ENCODE peak calls at places on chromosomes 13 and 19, in ten cellular contexts. W, T, J, U, G, B, K, V, P and A are unnamed samples. For H3K27me3 and H3K4me1, the result is how much of the 10 kb centered on the place peaks cover.

GRCh38 chr13:23725922-23726321 is 155.7 kb downstream of the TNFRSF19 start:
- DNase-seq in G (no peak), V (no peak), P (no peak), J (no peak), K (no peak), W (no peak), U (no peak), B (no peak), T (no peak), A (no peak)

GRCh38 chr13:39867807-39868206 is 212.3 kb downstream of the COG6 start:
- DNase-seq in W (no peak), K (no peak), T (no peak), V (no peak), G (no peak), U (no peak), B (no peak), P (no peak), J (no peak), A (no peak)

GRCh38 chr19:46726551-46726950 is 9.6 kb upstream of the PRKD2 start:
- DNase-seq in T (no peak), J (no peak), K (no peak), V (no peak), W (no peak), G (no peak), B (no peak), P (no peak), U (no peak), A (no peak)

GRCh38 chr19:14497347-14497921 is 1.5 kb upstream of the GIPC1 start:
- DNase-seq in U (no peak), J (no peak), V (no peak), T (no peak), G (no peak), P (no peak), B (no peak), K (no peak), W (no peak), A (no peak)

GRCh38 chr19:6476155-6476895 is 5.3 kb downstream of the DENND1C start:
- DNase-seq in P (no peak), V (no peak), J (peak), W (peak), T (peak), U (peak), K (peak), G (peak), B (peak), A (peak)

GRCh38 chr13:33106656-33107402 is 90.6 kb downstream of the KL start:
- DNase-seq in G (no peak), P (no peak), V (no peak), U (no peak), T (no peak), W (no peak), B (no peak), J (no peak), K (no peak), A (peak)

GRCh38 chr13:30340367-30341184 is 33.2 kb upstream of the KATNAL1 start:
- DNase-seq in V (peak), G (no peak), B (no peak), T (peak), P (no peak), K (peak), W (no peak), U (peak), J (no peak), A (no peak)

GRCh38 chr13:30868806-30869470 is 37.1 kb upstream of the MEDAG start:
- DNase-seq in J (no peak), P (no peak), W (no peak), V (no peak), G (no peak), B (no peak), K (no peak), U (no peak), T (no peak), A (no peak)

GRCh38 chr13:80979035-80979641 is 638.2 kb upstream of the SPRY2 start:
- DNase-seq in J (peak), G (peak), V (peak), B (no peak), U (peak), T (peak), P (no peak), W (no peak), K (peak), A (peak)

GRCh38 chr19:56221851-56222250 is 19.8 kb downstream of the ZSCAN5C start:
- DNase-seq in V (no peak), U (no peak), G (no peak), K (no peak), J (no peak), W (no peak), T (no peak), B (no peak), P (no peak), A (no peak)

GRCh38 chr19:36449059-36449670 is 30.7 kb upstream of the ZFP82 start:
- DNase-seq in P (no peak), U (no peak), G (no peak), B (no peak), W (no peak), T (no peak), V (no peak), K (no peak), J (no peak), A (no peak)

GRCh38 chr19:34173145-34173956 is 1.0 kb downstream of the LSM14A start:
- DNase-seq in W (no peak), P (peak), G (peak), B (no peak), K (no peak), U (peak), T (peak), V (no peak), J (peak), A (peak)

GRCh38 chr19:49590971-49591730 is at the start of gene PRR12:
- DNase-seq in K (peak), G (peak), V (peak), T (peak), J (peak), U (peak), W (peak), B (peak), P (no peak), A (peak)

GRCh38 chr19:55579766-55580621 is 654 bp downstream of the ZNF579 start:
- DNase-seq in T (no peak), K (peak), G (peak), P (no peak), B (no peak), U (peak), J (no peak), V (no peak), W (no peak), A (peak)

GRCh38 chr13:73268306-73268705 is 209.5 kb downstream of the KLF5 start:
- DNase-seq in U (no peak), V (no peak), G (no peak), K (no peak), W (no peak), P (no peak), B (no peak), J (no peak), T (no peak), A (no peak)

GRCh38 chr13:98050041-98050466 is 92.8 kb upstream of the FARP1 start:
- DNase-seq in G (no peak), T (no peak), B (no peak), V (no peak), P (peak), U (no peak), K (peak), W (no peak), J (no peak), A (peak)

GRCh38 chr19:55088021-55088451 is 12.4 kb downstream of the EPS8L1 start:
- DNase-seq in W (no peak), J (no peak), V (no peak), T (no peak), B (no peak), P (no peak), U (no peak), G (no peak), K (no peak), A (no peak)

GRCh38 chr19:40813182-40813581 is 14.2 kb downstream of the EGLN2 start:
- DNase-seq in U (no peak), T (no peak), B (no peak), V (no peak), P (no peak), J (no peak), K (no peak), G (no peak), W (no peak), A (no peak)

GRCh38 chr19:13986348-13986904 is 19.7 kb downstream of the RFX1 start:
- DNase-seq in J (no peak), V (peak), K (no peak), T (peak), G (peak), B (peak), U (peak), W (peak), P (no peak), A (no peak)

GRCh38 chr19:18291590-18292459 is 10.4 kb upstream of the JUND start:
- DNase-seq in P (peak), U (peak), B (no peak), W (peak), J (no peak), G (peak), K (peak), V (peak), T (peak), A (peak)

GRCh38 chr19:19074172-19074905 is 10.5 kb downstream of the SLC25A42 start:
- DNase-seq in K (no peak), B (no peak), G (no peak), V (no peak), T (no peak), U (no peak), J (no peak), W (no peak), P (no peak), A (no peak)

GRCh38 chr19:14550201-14550754 is 20.9 kb downstream of the TECR start:
- DNase-seq in K (no peak), V (no peak), U (no peak), T (peak), W (no peak), B (no peak), G (no peak), J (no peak), P (peak), A (no peak)

GRCh38 chr13:74306496-74306895 is 172.3 kb upstream of the KLF12 start:
- DNase-seq in U (no peak), B (no peak), W (no peak), G (no peak), P (no peak), K (no peak), V (no peak), T (no peak), J (no peak), A (no peak)

GRCh38 chr19:10593820-10594637 is 6.9 kb upstream of the AP1M2 start:
- DNase-seq in J (no peak), U (no peak), T (peak), B (no peak), V (peak), K (no peak), G (no peak), W (no peak), P (no peak), A (no peak)

GRCh38 chr13:53200498-53201453 is 172.2 kb downstream of the OLFM4 start:
- DNase-seq in U (peak), B (no peak), J (peak), W (no peak), K (peak), T (peak), G (peak), P (peak), V (no peak), A (no peak)

GRCh38 chr13:76641056-76641455 is 245.1 kb downstream of the KCTD12 start:
- DNase-seq in V (no peak), K (no peak), J (no peak), T (no peak), W (no peak), U (no peak), B (no peak), P (no peak), G (no peak), A (no peak)
- H3K27ac ChIP-seq in V (no peak), K (no peak), J (no peak), T (no peak), W (no peak), U (no peak), B (no peak), P (no peak), G (no peak), A (no peak)

GRCh38 chr19:32309711-32310390 is 35.6 kb upstream of the ZNF507 start:
- DNase-seq in T (no peak), B (no peak), J (no peak), P (no peak), W (no peak), G (no peak), V (no peak), K (no peak), U (no peak), A (no peak)

GRCh38 chr19:32303193-32303592 is 42.2 kb upstream of the ZNF507 start:
- DNase-seq in G (no peak), B (no peak), U (no peak), P (no peak), J (no peak), W (no peak), V (no peak), K (no peak), T (no peak), A (no peak)

GRCh38 chr19:32308436-32309077 is 36.9 kb upstream of the ZNF507 start:
- DNase-seq in B (no peak), J (no peak), W (no peak), G (no peak), P (no peak), V (no peak), K (no peak), U (no peak), T (no peak), A (no peak)

GRCh38 chr19:32311371-32311770 is 34.0 kb upstream of the ZNF507 start:
- DNase-seq in U (no peak), B (no peak), G (no peak), K (no peak), J (no peak), W (no peak), T (no peak), P (no peak), V (no peak), A (no peak)

DNA sequence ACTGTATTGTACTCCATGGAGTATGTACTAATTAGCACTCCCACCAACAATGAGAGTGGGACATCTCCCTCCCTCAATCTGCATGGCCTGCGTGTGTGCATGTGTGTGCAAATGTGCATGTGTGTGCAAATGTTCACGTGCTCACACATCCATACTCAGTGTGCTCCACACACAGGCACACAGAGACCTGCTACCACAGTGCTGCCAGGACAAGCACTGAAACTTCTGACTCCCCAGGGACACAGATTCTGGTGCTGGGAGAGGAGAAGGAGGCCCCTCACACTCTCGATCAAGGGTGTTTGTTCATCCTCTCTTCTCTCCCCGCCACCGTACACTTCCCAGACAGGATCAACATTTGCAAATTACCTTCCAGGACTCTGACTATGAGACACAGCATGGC is 37.8 kb upstream of the ZNF507 start:
- DNase-seq in V (no peak), J (no peak), K (no peak), U (no peak), B (no peak), G (no peak), T (no peak), W (no peak), P (no peak), A (no peak)
- H3K27me3 ChIP-seq in V (under half), J (under half), K (under half), U (under half), B (under half), G (under half), T (under half), W (under half), P (under half), A (under half)

DNA sequence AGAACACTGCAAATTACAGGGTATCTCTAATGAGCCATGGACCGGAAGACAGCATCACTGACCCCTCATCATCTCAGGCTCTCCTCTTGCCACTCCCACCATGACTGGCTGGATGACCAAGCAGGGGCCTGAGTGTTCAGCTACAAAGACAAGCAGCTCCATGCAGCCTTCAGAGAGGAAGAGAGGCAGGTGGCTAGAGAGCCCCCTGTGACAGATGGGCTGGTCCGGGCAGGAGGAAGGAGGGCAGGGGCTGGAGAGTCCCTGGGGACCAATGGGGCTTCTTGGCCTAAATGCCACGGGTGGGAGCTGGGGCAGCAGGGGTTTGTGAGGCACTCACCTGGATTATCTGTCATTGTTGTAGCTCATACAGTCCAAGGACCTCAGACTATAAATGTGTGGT is 12.8 kb upstream of the RASA3 start:
- DNase-seq in P (peak), U (peak), B (no peak), J (no peak), K (no peak), T (no peak), W (no peak), V (no peak), G (no peak), A (no peak)
- H3K4me1 ChIP-seq in P (under half), U (under half), B (half or more), J (under half), K (under half), T (half or more), W (half or more), V (under half), G (under half), A (under half)

GRCh38 chr19:38736413-38737280 is 7.6 kb downstream of the CAPN12 start:
- DNase-seq in K (peak), V (no peak), B (no peak), G (peak), P (peak), U (no peak), W (peak), T (peak), J (no peak), A (no peak)

GRCh38 chr19:38735257-38735686 is 9.0 kb downstream of the CAPN12 start:
- DNase-seq in K (peak), P (no peak), G (peak), B (no peak), V (no peak), J (no peak), W (no peak), T (peak), U (no peak), A (peak)

GRCh38 chr19:38737297-38737865 is 6.9 kb downstream of the CAPN12 start:
- DNase-seq in V (no peak), P (no peak), G (no peak), W (no peak), J (no peak), B (no peak), K (peak), U (peak), T (no peak), A (no peak)

GRCh38 chr19:38734426-38735256 is 9.6 kb downstream of the CAPN12 start:
- DNase-seq in J (no peak), K (peak), U (peak), B (no peak), T (no peak), P (no peak), W (no peak), V (no peak), G (peak), A (peak)

DNA sequence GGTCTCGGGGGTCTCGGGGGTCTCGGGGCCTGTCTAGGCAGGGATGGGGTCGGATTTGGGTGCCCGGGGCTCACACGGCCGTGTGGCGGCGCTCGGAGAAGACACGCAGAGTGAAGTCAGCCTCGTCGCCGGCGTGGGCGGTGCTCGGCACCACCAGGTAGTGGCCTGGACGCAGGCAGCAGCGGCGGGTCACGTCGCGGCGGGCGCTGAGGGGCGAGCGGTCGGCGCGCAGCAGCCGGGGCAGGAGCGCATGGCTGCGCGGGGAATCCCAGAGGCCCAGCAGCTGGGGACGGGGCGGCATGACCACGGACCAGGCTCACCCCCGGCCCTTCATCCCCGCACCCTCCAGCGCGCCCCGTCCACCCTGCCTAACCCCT is 8.2 kb downstream of the CAPN12 start:
- DNase-seq in J (no peak), T (peak), K (peak), G (peak), B (no peak), V (no peak), U (no peak), P (no peak), W (no peak), A (peak)
- H3K27ac ChIP-seq in J (no peak), T (peak), K (peak), G (no peak), B (no peak), V (peak), U (no peak), P (peak), W (no peak), A (no peak)

DNA sequence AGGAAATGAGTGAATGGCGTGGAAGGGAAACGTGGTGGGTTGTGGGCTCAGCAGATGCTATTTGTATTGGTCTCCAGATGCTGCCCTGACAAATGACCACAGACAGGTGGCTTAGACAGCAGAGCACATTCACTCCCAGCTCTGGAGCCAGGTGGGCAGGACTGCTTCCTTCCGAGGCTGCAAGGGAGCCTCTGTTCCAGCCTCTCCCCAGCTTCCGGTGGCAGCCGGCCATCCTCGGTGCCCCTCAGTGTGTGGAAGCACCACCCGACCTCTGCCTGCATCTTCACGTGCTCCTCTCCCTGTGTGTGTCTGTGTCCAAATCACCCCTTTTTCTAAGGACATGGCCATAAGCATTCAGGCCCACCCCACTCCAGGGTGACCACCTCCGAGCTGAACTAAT is 105.1 kb downstream of the SOX1 start:
- DNase-seq in K (no peak), U (no peak), V (no peak), P (no peak), B (no peak), T (no peak), G (no peak), W (no peak), J (no peak), A (peak)
- H3K27me3 ChIP-seq in K (under half), U (under half), V (under half), P (under half), B (under half), T (under half), G (under half), W (under half), J (under half), A (half or more)

GRCh38 chr19:2089727-2090053 is 6.4 kb downstream of the MOB3A start:
- DNase-seq in B (no peak), J (no peak), V (no peak), U (no peak), T (no peak), P (no peak), W (no peak), K (no peak), G (no peak), A (no peak)
- H3K4me1 ChIP-seq in B (half or more), J (under half), V (under half), U (half or more), T (under half), P (under half), W (half or more), K (under half), G (under half), A (under half)